ENCODE peak calls at places on chromosomes 16 and 17, in eight cellular contexts. J, X, Y, O, D, H, V and C are unnamed samples.

GRCh38 chr16:12398029-12398735 is 405.5 kb downstream of the CPPED1 start:
- DNase-seq in J (no peak), X (no peak), Y (no peak), O (no peak), D (no peak), H (no peak), V (no peak), C (no peak)

GRCh38 chr16:67425046-67425445 is 5.9 kb upstream of the HSD11B2 start:
- DNase-seq in J (no peak), X (no peak), Y (no peak), O (no peak), D (no peak), H (no peak), V (no peak), C (no peak)

GRCh38 chr17:31487063-31487647 is 95.7 kb downstream of the RAB11FIP4 start:
- DNase-seq in J (no peak), X (no peak), Y (peak; percentile 33), O (no peak), D (no peak), H (no peak), V (no peak), C (no peak)

GRCh38 chr17:78355045-78355641 is 4.7 kb downstream of the SOCS3 start:
- DNase-seq in J (no peak), X (no peak), Y (peak; percentile 58), O (no peak), D (no peak), H (no peak), V (no peak), C (no peak)

GRCh38 chr16:7513429-7513828 is 180.8 kb downstream of the RBFOX1 start:
- DNase-seq in J (peak; percentile 4), X (no peak), Y (peak; percentile 13), O (no peak), D (no peak), H (no peak), V (peak; percentile 61), C (no peak)

GRCh38 chr17:10513284-10514067 is 4.9 kb downstream of the MYH1 start:
- DNase-seq in J (no peak), X (no peak), Y (no peak), O (no peak), D (no peak), H (no peak), V (no peak), C (no peak)

GRCh38 chr16:52488837-52489289 is 58.1 kb downstream of the TOX3 start:
- DNase-seq in J (no peak), X (peak; percentile 30), Y (peak; percentile 98), O (no peak), D (no peak), H (no peak), V (no peak), C (no peak)

GRCh38 chr17:42669705-42670198 is 7.0 kb downstream of the PLEKHH3 start:
- DNase-seq in J (no peak), X (no peak), Y (no peak), O (no peak), D (no peak), H (no peak), V (peak; percentile 67), C (no peak)

DNA sequence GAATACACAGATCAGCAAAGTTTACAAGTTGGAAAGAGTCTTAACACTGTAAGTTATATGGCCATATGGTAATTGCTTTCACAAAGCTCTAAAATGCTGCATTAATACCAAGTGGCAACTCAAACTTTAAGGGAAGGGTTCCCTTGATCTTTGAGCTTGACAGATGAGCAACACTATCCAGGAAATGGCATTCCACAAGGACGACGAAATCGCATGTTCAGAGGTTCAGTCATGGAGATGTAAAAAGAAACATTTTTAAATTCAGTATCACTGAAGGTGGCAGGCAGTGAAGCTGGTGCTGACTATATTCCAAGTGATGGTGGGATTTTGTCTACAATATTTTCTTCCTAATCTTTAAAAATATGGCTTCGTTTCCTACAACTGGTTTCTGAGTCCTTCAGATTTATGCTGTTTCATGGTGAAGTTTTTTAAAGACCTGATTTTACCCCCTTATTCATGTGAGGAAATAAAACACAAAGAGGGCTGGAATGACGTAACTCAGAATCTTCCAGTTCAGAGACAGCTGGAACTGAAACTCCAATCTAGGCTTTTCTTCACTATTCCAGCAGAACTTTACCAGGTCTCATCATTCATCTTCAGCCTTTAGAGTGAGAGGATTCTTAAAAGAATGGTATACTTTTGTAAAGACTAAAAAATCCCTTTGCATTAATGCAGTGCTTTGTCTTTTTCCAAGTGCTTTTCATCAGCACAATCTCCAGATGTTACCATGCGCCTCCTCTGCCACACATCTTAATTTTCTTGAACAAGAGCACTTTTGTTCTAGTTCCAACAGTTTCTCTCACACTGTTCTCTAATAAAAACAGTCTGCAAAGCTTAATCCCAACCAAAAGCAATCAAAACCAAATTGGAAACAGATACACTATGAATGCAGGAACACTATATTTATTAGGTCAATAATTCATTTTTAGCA is 20.2 kb downstream of the CHCT1 start:
- DNase-seq in J (no peak), X (no peak), Y (peak; percentile 83), O (no peak), D (no peak), H (no peak), V (no peak), C (no peak)
- H3K27ac ChIP-seq in J (no peak overlapping the region), X (no peak overlapping the region), Y (no peak overlapping the region), O (no peak overlapping the region), D (peak overlapping the region; percentile 24), H (no peak overlapping the region), V (no peak overlapping the region), C (no peak overlapping the region)

GRCh38 chr16:87495578-87495977 is 2.8 kb upstream of the ZCCHC14 start:
- DNase-seq in J (no peak), X (no peak), Y (no peak), O (no peak), D (no peak), H (no peak), V (no peak), C (no peak)

GRCh38 chr16:87492241-87492635 is 586 bp downstream of the ZCCHC14 start:
- DNase-seq in J (no peak), X (no peak), Y (no peak), O (no peak), D (no peak), H (no peak), V (no peak), C (no peak)

GRCh38 chr16:87490091-87490798 is 2.6 kb downstream of the ZCCHC14 start:
- DNase-seq in J (no peak), X (no peak), Y (no peak), O (no peak), D (no peak), H (peak; percentile 36), V (no peak), C (no peak)

GRCh38 chr16:87496101-87496801 is 3.4 kb upstream of the ZCCHC14 start:
- DNase-seq in J (no peak), X (no peak), Y (no peak), O (no peak), D (no peak), H (no peak), V (no peak), C (no peak)

GRCh38 chr16:87492721-87493554 is at the start of gene ZCCHC14:
- DNase-seq in J (peak; percentile 79), X (peak; percentile 100), Y (peak; percentile 97), O (peak; percentile 99), D (peak; percentile 99), H (peak; percentile 99), V (peak; percentile 100), C (peak; percentile 99)
- TF ChIP-seq POLR2AphosphoS5 in J (no peak), X (peak; percentile 80), Y (peak; percentile 67), O (peak; percentile 22), D (peak; percentile 76), H (peak; percentile 89), V (no peak), C (peak; percentile 76)

GRCh38 chr16:57867000-57867561 is 64.8 kb upstream of the KIFC3 start:
- DNase-seq in J (no peak), X (no peak), Y (no peak), O (no peak), D (no peak), H (no peak), V (no peak), C (no peak)

GRCh38 chr16:57863434-57864160 is 61.3 kb upstream of the KIFC3 start:
- DNase-seq in J (no peak), X (peak; percentile 59), Y (peak; percentile 68), O (no peak), D (peak; percentile 83), H (peak; percentile 76), V (no peak), C (no peak)

GRCh38 chr16:57862698-57863433 is 60.6 kb upstream of the KIFC3 start:
- DNase-seq in J (no peak), X (peak; percentile 24), Y (peak; percentile 96), O (no peak), D (no peak), H (no peak), V (no peak), C (no peak)

GRCh38 chr16:57866529-57866918 is 64.2 kb upstream of the KIFC3 start:
- DNase-seq in J (no peak), X (no peak), Y (no peak), O (no peak), D (no peak), H (no peak), V (no peak), C (no peak)

GRCh38 chr16:57865746-57866528 is 63.6 kb upstream of the KIFC3 start:
- DNase-seq in J (no peak), X (no peak), Y (no peak), O (no peak), D (no peak), H (no peak), V (no peak), C (no peak)
- H3K27ac ChIP-seq in J (no peak overlapping the region), X (no peak overlapping the region), Y (no peak overlapping the region), O (no peak overlapping the region), D (no peak overlapping the region), H (no peak overlapping the region), V (no peak overlapping the region), C (no peak overlapping the region)

GRCh38 chr16:53888222-53888621 is 184.3 kb downstream of the FTO start:
- DNase-seq in J (no peak), X (no peak), Y (no peak), O (no peak), D (no peak), H (no peak), V (no peak), C (no peak)

GRCh38 chr16:53884748-53885147 is 180.8 kb downstream of the FTO start:
- DNase-seq in J (no peak), X (no peak), Y (no peak), O (no peak), D (no peak), H (no peak), V (no peak), C (no peak)

GRCh38 chr16:53891409-53892139 is 187.6 kb downstream of the FTO start:
- DNase-seq in J (no peak), X (no peak), Y (no peak), O (no peak), D (no peak), H (no peak), V (no peak), C (no peak)

GRCh38 chr16:53882310-53882709 is 178.4 kb downstream of the FTO start:
- DNase-seq in J (no peak), X (no peak), Y (no peak), O (no peak), D (no peak), H (no peak), V (no peak), C (no peak)

DNA sequence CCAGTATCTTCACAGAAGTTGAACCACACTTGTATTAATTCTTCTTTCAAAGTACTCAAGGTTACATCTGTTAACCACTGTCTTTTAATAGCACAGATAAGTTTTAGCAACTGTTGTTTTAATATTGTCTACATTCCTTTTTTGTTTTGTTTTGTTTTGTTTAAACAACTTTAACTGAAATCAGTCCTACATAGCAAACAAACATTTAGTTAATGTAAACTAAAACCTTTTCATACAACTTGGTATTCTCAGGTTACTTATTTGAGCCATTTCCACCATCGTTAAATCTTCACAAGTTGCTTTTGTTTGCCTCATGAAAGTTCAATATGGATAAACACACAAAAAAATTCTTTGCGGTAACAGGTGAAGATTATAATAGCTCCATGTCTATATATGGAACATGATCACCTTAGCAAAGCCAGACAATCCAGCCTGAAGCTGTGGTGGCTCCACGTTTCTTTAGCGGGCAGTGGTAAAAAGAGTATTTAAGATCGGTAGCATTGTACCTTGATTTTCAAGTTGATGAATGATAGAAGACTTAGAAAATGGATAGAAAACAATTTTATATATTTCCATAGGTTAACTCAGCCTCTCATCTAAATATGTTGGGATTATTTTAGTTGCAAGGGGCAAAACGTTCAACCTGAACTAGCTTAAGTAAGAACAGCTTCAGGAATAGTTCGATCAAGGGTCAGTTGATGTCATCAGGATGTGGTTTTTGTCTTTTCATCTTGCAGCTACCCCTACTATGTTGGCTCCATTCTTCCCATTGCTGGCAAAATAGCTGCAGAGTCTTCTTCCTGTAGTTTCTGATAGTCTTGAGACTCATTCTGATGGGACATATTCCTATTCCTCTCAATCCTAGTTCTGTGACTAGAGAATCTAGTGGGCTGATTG is 182.8 kb downstream of the FTO start:
- DNase-seq in J (no peak), X (no peak), Y (no peak), O (no peak), D (no peak), H (no peak), V (no peak), C (no peak)
- TF ChIP-seq POLR2AphosphoS5 in J (no peak), X (no peak), Y (no peak), O (no peak), D (no peak), H (no peak), V (no peak), C (no peak)